ENCODE peak calls at places on chromosomes 3 and 15, in five cellular contexts. Y, L, A, F and S are unnamed samples.

GRCh38 chr3:166837535-166837934 is 542.6 kb downstream of the ZBBX start:
- DNase-seq in F (no peak), L (no peak), A (peak; percentile 2), Y (no peak), S (no peak)

GRCh38 chr3:190512666-190513065 is 1.2 kb upstream of the IL1RAP start:
- DNase-seq in F (no peak), A (no peak), L (no peak), Y (no peak), S (no peak)

GRCh38 chr3:121155023-121155422 is 247.0 kb downstream of the STXBP5L start:
- DNase-seq in A (no peak), F (no peak), Y (no peak), L (no peak), S (no peak)

GRCh38 chr15:39018966-39019365 is 454.4 kb upstream of the RASGRP1 start:
- DNase-seq in A (no peak), F (no peak), Y (no peak), L (no peak), S (peak; percentile 51)

GRCh38 chr15:77069521-77070121 is 1.3 kb downstream of the TSPAN3 start:
- DNase-seq in Y (peak; percentile 47), F (no peak), L (no peak), A (no peak), S (peak; percentile 27)

GRCh38 chr3:125662675-125663074 is 67.4 kb upstream of the OSBPL11 start:
- DNase-seq in L (no peak), F (no peak), Y (no peak), A (no peak), S (no peak)

GRCh38 chr3:63818282-63819150 is 583 bp upstream of the C3orf49 start:
- DNase-seq in A (peak; percentile 74), Y (peak; percentile 70), L (peak; percentile 38), F (no peak), S (peak; percentile 74)

GRCh38 chr3:76438971-76439370 is 600.9 kb upstream of the ROBO2 start:
- DNase-seq in Y (no peak), L (no peak), A (peak; percentile 39), F (no peak), S (no peak)

GRCh38 chr15:53448215-53449001 is 311.1 kb downstream of the WDR72 start:
- DNase-seq in L (no peak), F (no peak), Y (no peak), A (no peak), S (peak; percentile 29)

GRCh38 chr3:61009025-61009424 is 242.2 kb downstream of the FHIT start:
- DNase-seq in Y (no peak), A (no peak), L (no peak), F (no peak), S (no peak)

GRCh38 chr3:186356152-186356551 is 5.9 kb downstream of the DGKG start:
- DNase-seq in A (no peak), Y (no peak), F (no peak), L (no peak), S (no peak)